ENCODE peak calls at places on chromosome 22, in seven cellular contexts. One of them, this sample, is unnamed.

GRCh38 chr22:38270091-38270972 is 2.5 kb downstream of the TMEM184B start:
- DNase-seq in fibroblast of mammary gland: no peak
- DNase-seq in breast epithelium: no peak
- DNase-seq in epithelial cell of esophagus: no peak
- DNase-seq in fibroblast of lung: no peak
- DNase-seq in heart left ventricle: no peak
- DNase-seq in A673: no peak
- DNase-seq in this sample: no peak

GRCh38 chr22:31271026-31271425 is 21.3 kb downstream of the PIK3IP1 start:
- DNase-seq in breast epithelium: no peak
- DNase-seq in fibroblast of mammary gland: no peak
- DNase-seq in A673: no peak
- DNase-seq in epithelial cell of esophagus: no peak
- DNase-seq in fibroblast of lung: no peak
- DNase-seq in heart left ventricle: no peak
- DNase-seq in this sample: no peak

GRCh38 chr22:38448945-38449745 is 5.9 kb downstream of the KCNJ4 start:
- DNase-seq in epithelial cell of esophagus: no peak
- DNase-seq in heart left ventricle: peak
- DNase-seq in fibroblast of mammary gland: no peak
- DNase-seq in fibroblast of lung: no peak
- DNase-seq in breast epithelium: no peak
- DNase-seq in A673: no peak
- DNase-seq in this sample: no peak

GRCh38 chr22:30243671-30244465 is 2.7 kb downstream of the LIF start:
- DNase-seq in A673: no peak
- DNase-seq in heart left ventricle: no peak
- DNase-seq in epithelial cell of esophagus: no peak
- DNase-seq in breast epithelium: no peak
- DNase-seq in fibroblast of lung: no peak
- DNase-seq in fibroblast of mammary gland: no peak
- DNase-seq in this sample: no peak

GRCh38 chr22:50627452-50627913 is 469 bp downstream of the ARSA start:
- DNase-seq in epithelial cell of esophagus: peak
- DNase-seq in A673: peak
- DNase-seq in fibroblast of mammary gland: no peak
- DNase-seq in fibroblast of lung: no peak
- DNase-seq in breast epithelium: no peak
- DNase-seq in heart left ventricle: peak
- DNase-seq in this sample: no peak

GRCh38 chr22:50046481-50047245 is 11.4 kb downstream of the TTLL8 start:
- DNase-seq in breast epithelium: no peak
- DNase-seq in A673: no peak
- DNase-seq in epithelial cell of esophagus: no peak
- DNase-seq in fibroblast of mammary gland: no peak
- DNase-seq in heart left ventricle: no peak
- DNase-seq in fibroblast of lung: no peak
- DNase-seq in this sample: no peak

GRCh38 chr22:29733362-29734322 is 13.8 kb downstream of the CABP7 start:
- DNase-seq in fibroblast of lung: no peak
- DNase-seq in breast epithelium: peak
- DNase-seq in epithelial cell of esophagus: no peak
- DNase-seq in heart left ventricle: no peak
- DNase-seq in fibroblast of mammary gland: peak
- DNase-seq in A673: peak
- DNase-seq in this sample: no peak

GRCh38 chr22:39622881-39623367 is 52.4 kb downstream of the CACNA1I start:
- DNase-seq in fibroblast of mammary gland: peak
- DNase-seq in breast epithelium: no peak
- DNase-seq in A673: peak
- DNase-seq in heart left ventricle: peak
- DNase-seq in epithelial cell of esophagus: peak
- DNase-seq in fibroblast of lung: peak
- DNase-seq in this sample: peak

GRCh38 chr22:29431986-29432385 is 6.4 kb upstream of the RFPL1 start:
- DNase-seq in A673: no peak
- DNase-seq in breast epithelium: no peak
- DNase-seq in fibroblast of lung: no peak
- DNase-seq in epithelial cell of esophagus: no peak
- DNase-seq in fibroblast of mammary gland: no peak
- DNase-seq in heart left ventricle: no peak
- DNase-seq in this sample: no peak

GRCh38 chr22:49962751-49963646 is 2.4 kb downstream of the PIM3 start:
- DNase-seq in fibroblast of mammary gland: no peak
- DNase-seq in fibroblast of lung: no peak
- DNase-seq in epithelial cell of esophagus: no peak
- DNase-seq in breast epithelium: peak
- DNase-seq in heart left ventricle: peak
- DNase-seq in A673: no peak
- DNase-seq in this sample: no peak

GRCh38 chr22:43860831-43861230 is 1.5 kb downstream of the SULT4A1 start:
- DNase-seq in breast epithelium: no peak
- DNase-seq in fibroblast of lung: no peak
- DNase-seq in epithelial cell of esophagus: no peak
- DNase-seq in fibroblast of mammary gland: no peak
- DNase-seq in A673: no peak
- DNase-seq in heart left ventricle: no peak
- DNase-seq in this sample: no peak

GRCh38 chr22:23772315-23773246 is at the start of gene MMP11:
- DNase-seq in heart left ventricle: peak
- DNase-seq in A673: peak
- DNase-seq in fibroblast of mammary gland: no peak
- DNase-seq in epithelial cell of esophagus: peak
- DNase-seq in breast epithelium: no peak
- DNase-seq in fibroblast of lung: peak
- DNase-seq in this sample: peak

GRCh38 chr22:26697151-26697550 is 39.8 kb downstream of the MIAT start:
- DNase-seq in breast epithelium: no peak
- DNase-seq in A673: no peak
- DNase-seq in heart left ventricle: no peak
- DNase-seq in fibroblast of lung: no peak
- DNase-seq in epithelial cell of esophagus: no peak
- DNase-seq in fibroblast of mammary gland: no peak
- DNase-seq in this sample: no peak

GRCh38 chr22:44085743-44086741 is 61.9 kb downstream of the PARVB start:
- DNase-seq in heart left ventricle: peak
- DNase-seq in epithelial cell of esophagus: peak
- DNase-seq in A673: peak
- DNase-seq in fibroblast of mammary gland: peak
- DNase-seq in fibroblast of lung: peak
- DNase-seq in breast epithelium: no peak
- DNase-seq in this sample: peak

GRCh38 chr22:24133187-24133965 is 47.9 kb upstream of the SUSD2 start:
- DNase-seq in breast epithelium: no peak
- DNase-seq in fibroblast of lung: no peak
- DNase-seq in A673: no peak
- DNase-seq in heart left ventricle: no peak
- DNase-seq in epithelial cell of esophagus: no peak
- DNase-seq in fibroblast of mammary gland: peak
- DNase-seq in this sample: no peak

GRCh38 chr22:38901111-38901641 is 29.2 kb upstream of the CBX6 start:
- DNase-seq in heart left ventricle: no peak
- DNase-seq in A673: no peak
- DNase-seq in fibroblast of mammary gland: no peak
- DNase-seq in fibroblast of lung: no peak
- DNase-seq in epithelial cell of esophagus: no peak
- DNase-seq in breast epithelium: no peak
- DNase-seq in this sample: no peak

GRCh38 chr22:49723478-49724029 is 104.1 kb downstream of the BRD1 start:
- DNase-seq in breast epithelium: no peak
- DNase-seq in fibroblast of lung: no peak
- DNase-seq in A673: no peak
- DNase-seq in fibroblast of mammary gland: no peak
- DNase-seq in heart left ventricle: no peak
- DNase-seq in epithelial cell of esophagus: no peak
- DNase-seq in this sample: no peak

GRCh38 chr22:35409783-35410662 is 10.1 kb downstream of the MCM5 start:
- DNase-seq in epithelial cell of esophagus: no peak
- DNase-seq in fibroblast of lung: no peak
- DNase-seq in heart left ventricle: peak
- DNase-seq in breast epithelium: no peak
- DNase-seq in A673: no peak
- DNase-seq in fibroblast of mammary gland: no peak
- DNase-seq in this sample: peak

GRCh38 chr22:43539572-43540533 is 128.0 kb downstream of the MPPED1 start:
- DNase-seq in A673: no peak
- DNase-seq in fibroblast of mammary gland: no peak
- DNase-seq in breast epithelium: no peak
- DNase-seq in epithelial cell of esophagus: no peak
- DNase-seq in fibroblast of lung: no peak
- DNase-seq in heart left ventricle: no peak
- DNase-seq in this sample: no peak

GRCh38 chr22:20636945-20637344 is 129.5 kb downstream of the MED15 start:
- DNase-seq in epithelial cell of esophagus: no peak
- DNase-seq in fibroblast of lung: no peak
- DNase-seq in fibroblast of mammary gland: no peak
- DNase-seq in A673: no peak
- DNase-seq in heart left ventricle: no peak
- DNase-seq in breast epithelium: no peak
- DNase-seq in this sample: no peak

GRCh38 chr22:50506611-50507420 is 686 bp downstream of the LMF2 start:
- DNase-seq in epithelial cell of esophagus: no peak
- DNase-seq in fibroblast of lung: peak
- DNase-seq in fibroblast of mammary gland: no peak
- DNase-seq in heart left ventricle: no peak
- DNase-seq in breast epithelium: peak
- DNase-seq in A673: no peak
- DNase-seq in this sample: no peak

GRCh38 chr22:24107668-24108067 is 73.6 kb upstream of the SUSD2 start:
- DNase-seq in fibroblast of lung: peak
- DNase-seq in A673: peak
- DNase-seq in heart left ventricle: peak
- DNase-seq in fibroblast of mammary gland: peak
- DNase-seq in breast epithelium: peak
- DNase-seq in epithelial cell of esophagus: peak
- DNase-seq in this sample: no peak

GRCh38 chr22:26581026-26581425 is 8.9 kb downstream of the TPST2 start:
- DNase-seq in fibroblast of lung: no peak
- DNase-seq in epithelial cell of esophagus: no peak
- DNase-seq in A673: no peak
- DNase-seq in fibroblast of mammary gland: no peak
- DNase-seq in heart left ventricle: no peak
- DNase-seq in breast epithelium: no peak
- DNase-seq in this sample: no peak

GRCh38 chr22:33706100-33706499 is 214.2 kb downstream of the LARGE1 start:
- DNase-seq in fibroblast of mammary gland: peak
- DNase-seq in breast epithelium: no peak
- DNase-seq in A673: no peak
- DNase-seq in fibroblast of lung: no peak
- DNase-seq in heart left ventricle: peak
- DNase-seq in epithelial cell of esophagus: no peak
- DNase-seq in this sample: no peak
- TF ChIP-seq CTCF in fibroblast of mammary gland: no peak
- TF ChIP-seq CTCF in breast epithelium: no peak
- TF ChIP-seq CTCF in A673: no peak
- TF ChIP-seq CTCF in fibroblast of lung: no peak
- TF ChIP-seq CTCF in heart left ventricle: no peak
- TF ChIP-seq CTCF in epithelial cell of esophagus: no peak
- TF ChIP-seq CTCF in this sample: no peak

DNA sequence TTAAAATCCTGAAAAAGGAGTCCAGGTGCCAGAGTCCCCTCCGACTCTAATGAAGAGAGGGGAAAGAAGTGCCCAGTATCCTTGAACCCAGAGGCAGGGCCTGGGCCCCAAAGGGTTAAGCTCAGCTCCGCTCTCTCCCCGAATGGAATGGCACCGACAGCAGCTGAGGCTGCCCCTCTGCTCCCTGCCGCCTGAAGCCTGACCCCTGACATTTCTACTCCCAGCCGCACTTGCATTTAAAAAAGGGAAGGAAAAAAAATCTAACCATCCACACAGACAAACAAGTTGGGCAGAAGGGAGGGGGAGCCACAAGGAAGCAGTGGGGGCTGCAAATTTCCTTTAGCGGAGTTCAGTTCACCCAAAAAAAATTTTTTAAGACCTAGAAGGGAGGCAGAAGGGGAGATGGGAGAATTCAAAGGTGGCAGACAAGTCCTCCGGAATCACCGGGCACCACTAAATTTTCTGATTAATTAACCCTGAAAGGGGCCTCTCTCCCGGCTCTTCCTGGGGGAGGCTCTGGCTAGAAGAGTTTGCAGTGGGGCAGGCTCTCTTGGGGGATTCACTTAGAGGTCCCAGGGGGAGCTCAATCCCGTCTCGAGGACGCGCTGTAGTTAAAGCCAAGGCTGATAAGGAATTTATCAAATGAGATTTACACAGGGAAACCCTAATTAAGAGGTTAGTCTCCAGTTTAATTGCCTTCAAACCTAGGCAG is 25.7 kb downstream of the MN1 start:
- DNase-seq in heart left ventricle: no peak
- DNase-seq in fibroblast of mammary gland: no peak
- DNase-seq in breast epithelium: no peak
- DNase-seq in A673: peak
- DNase-seq in fibroblast of lung: no peak
- DNase-seq in epithelial cell of esophagus: no peak
- DNase-seq in this sample: no peak
- TF ChIP-seq CTCF in heart left ventricle: no peak
- TF ChIP-seq CTCF in fibroblast of mammary gland: no peak
- TF ChIP-seq CTCF in breast epithelium: no peak
- TF ChIP-seq CTCF in A673: no peak
- TF ChIP-seq CTCF in fibroblast of lung: no peak
- TF ChIP-seq CTCF in epithelial cell of esophagus: no peak
- TF ChIP-seq CTCF in this sample: no peak

DNA sequence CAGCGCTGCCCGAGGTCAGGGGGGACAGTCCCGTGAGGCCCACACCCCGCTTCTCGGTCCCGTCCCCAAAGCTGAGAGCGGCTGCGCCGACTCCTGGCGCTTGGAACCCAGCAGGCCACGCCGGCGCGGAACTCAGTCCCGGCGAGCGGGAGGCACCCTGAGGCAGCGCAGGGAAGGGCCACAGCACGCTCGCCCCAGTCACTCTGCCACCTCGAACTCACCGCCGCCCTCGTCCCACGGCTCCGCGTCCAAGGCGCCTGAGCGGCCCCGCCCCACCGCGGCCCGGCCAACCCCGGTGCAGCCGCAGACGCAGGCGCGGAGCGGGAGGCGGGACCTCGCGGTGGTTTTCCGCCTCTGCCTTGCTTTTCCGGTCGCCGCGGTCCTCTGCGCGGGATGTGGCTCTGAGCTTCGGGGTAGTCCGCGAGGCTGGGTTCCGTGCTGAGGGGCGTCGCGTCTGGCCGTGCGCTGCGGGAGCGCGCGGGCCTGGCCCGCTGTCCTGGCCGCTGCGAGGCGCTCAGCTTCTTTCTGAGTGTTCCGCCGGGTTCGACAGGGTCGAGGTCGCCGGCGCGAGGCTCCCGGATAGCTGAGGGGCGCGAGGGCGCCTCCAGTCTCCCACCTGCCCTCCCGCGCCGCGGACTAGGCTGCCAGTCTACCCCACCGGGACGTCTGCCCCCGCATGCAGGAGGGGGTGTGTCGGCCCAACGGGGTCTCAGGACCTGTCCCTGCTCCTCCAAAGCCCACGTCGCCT is at the start of gene CDPF1:
- DNase-seq in heart left ventricle: peak
- DNase-seq in breast epithelium: peak
- DNase-seq in epithelial cell of esophagus: peak
- DNase-seq in A673: peak
- DNase-seq in fibroblast of mammary gland: peak
- DNase-seq in fibroblast of lung: peak
- DNase-seq in this sample: peak
- TF ChIP-seq CTCF in heart left ventricle: no peak
- TF ChIP-seq CTCF in breast epithelium: no peak
- TF ChIP-seq CTCF in epithelial cell of esophagus: no peak
- TF ChIP-seq CTCF in A673: no peak
- TF ChIP-seq CTCF in fibroblast of mammary gland: no peak
- TF ChIP-seq CTCF in fibroblast of lung: no peak
- TF ChIP-seq CTCF in this sample: no peak

GRCh38 chr22:45212306-45212709 is 28.4 kb downstream of the KIAA0930 start:
- DNase-seq in breast epithelium: peak
- DNase-seq in fibroblast of lung: peak
- DNase-seq in heart left ventricle: peak
- DNase-seq in A673: peak
- DNase-seq in epithelial cell of esophagus: peak
- DNase-seq in fibroblast of mammary gland: peak
- DNase-seq in this sample: no peak
- TF ChIP-seq CTCF in breast epithelium: no peak
- TF ChIP-seq CTCF in fibroblast of lung: peak
- TF ChIP-seq CTCF in heart left ventricle: no peak
- TF ChIP-seq CTCF in A673: no peak
- TF ChIP-seq CTCF in epithelial cell of esophagus: no peak
- TF ChIP-seq CTCF in fibroblast of mammary gland: no peak
- TF ChIP-seq CTCF in this sample: no peak